ENCODE peak calls at places on chromosome 6, in four cellular contexts. J is H1, X is A549, O is HepG2. M is an unnamed sample.

GRCh38 chr6:166449641-166450040 is 66.9 kb upstream of the MPC1 start:
- DNase-seq in X (no peak), O (no peak), J (no peak), M (no peak)

GRCh38 chr6:118875672-118876071 is 18.3 kb upstream of the ASF1A start:
- DNase-seq in O (no peak), J (no peak), X (no peak), M (no peak)

GRCh38 chr6:81938014-81938761 is 185.7 kb upstream of the TENT5A start:
- DNase-seq in X (peak; percentile 6), J (no peak), O (peak; percentile 93), M (peak; percentile 66)

GRCh38 chr6:93366506-93366905 is 52.9 kb downstream of the EPHA7 start:
- DNase-seq in O (no peak), X (no peak), J (no peak), M (no peak)

GRCh38 chr6:13710552-13711383 is 867 bp downstream of the RANBP9 start:
- DNase-seq in O (peak; percentile 67), J (peak; percentile 72), X (no peak), M (peak; percentile 74)

GRCh38 chr6:3748208-3748701 is 3.3 kb downstream of the PXDC1 start:
- DNase-seq in O (peak; percentile 85), J (peak; percentile 81), X (peak; percentile 86), M (peak; percentile 80)

GRCh38 chr6:28218312-28219248 is 6.5 kb upstream of the ZSCAN9 start:
- DNase-seq in J (peak; percentile 72), X (peak; percentile 46), O (peak; percentile 70), M (peak; percentile 92)

GRCh38 chr6:116326392-116326717 is 44.4 kb upstream of the DSE start:
- DNase-seq in J (no peak), X (no peak), O (no peak), M (no peak)

GRCh38 chr6:33837971-33838665 is 34.3 kb upstream of the MLN start:
- DNase-seq in O (no peak), J (no peak), X (no peak), M (no peak)

GRCh38 chr6:62672989-62673388 is 387.0 kb upstream of the KHDRBS2 start:
- DNase-seq in O (no peak), J (no peak), X (no peak), M (no peak)

GRCh38 chr6:106046116-106046853 is 39.9 kb upstream of the PRDM1 start:
- DNase-seq in X (no peak), J (no peak), O (peak; percentile 7), M (peak; percentile 35)

GRCh38 chr6:16106991-16107787 is 21.7 kb upstream of the MYLIP start:
- DNase-seq in J (no peak), O (no peak), X (no peak), M (no peak)

GRCh38 chr6:42928748-42929087 is 562 bp upstream of the CNPY3 start:
- DNase-seq in J (no peak), X (peak; percentile 17), O (no peak), M (no peak)

GRCh38 chr6:117425431-117426153 is at the start of gene ROS1:
- DNase-seq in X (no peak), O (no peak), J (no peak), M (no peak)

GRCh38 chr6:48505621-48506020 is 394.6 kb upstream of the PTCHD4 start:
- DNase-seq in J (no peak), O (no peak), X (no peak), M (no peak)

GRCh38 chr6:115643762-115644161 is 416.9 kb downstream of the FRK start:
- DNase-seq in O (peak; percentile 35), J (no peak), X (no peak), M (no peak)

GRCh38 chr6:65566117-65566516 is 140.9 kb downstream of the EYS start:
- DNase-seq in O (peak; percentile 14), X (no peak), J (no peak), M (no peak)

GRCh38 chr6:101444717-101445116 is 51.2 kb downstream of the GRIK2 start:
- DNase-seq in J (no peak), X (no peak), O (no peak), M (no peak)

GRCh38 chr6:19032486-19033295 is 645.5 kb downstream of the RNF144B start:
- DNase-seq in X (no peak), J (no peak), O (no peak), M (no peak)
- TF ChIP-seq RNF2 in X (no peak), J (no peak), O (no peak), M (no peak)

DNA sequence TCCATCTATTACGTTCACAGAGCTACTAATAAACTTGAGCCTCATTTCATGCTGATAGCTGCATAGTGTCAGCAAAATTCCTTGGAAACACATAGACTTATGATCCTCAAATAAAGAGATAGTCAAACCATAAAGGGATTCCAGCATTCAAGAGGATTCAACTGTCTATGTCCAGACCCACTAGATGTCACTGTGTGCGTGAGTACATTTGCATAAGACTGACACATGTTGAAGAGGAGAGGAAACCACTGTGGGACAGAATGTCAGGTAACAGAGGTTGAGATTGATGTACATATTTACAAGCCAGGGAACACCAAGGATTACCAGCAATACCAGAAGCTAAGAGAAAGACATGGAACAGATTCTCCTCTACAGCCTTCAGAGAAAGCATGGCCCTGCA is 266.5 kb downstream of the COL12A1 start:
- DNase-seq in X (no peak), O (no peak), J (no peak), M (no peak)
- TF ChIP-seq KDM1A in X (no peak), O (no peak), J (no peak), M (no peak)

DNA sequence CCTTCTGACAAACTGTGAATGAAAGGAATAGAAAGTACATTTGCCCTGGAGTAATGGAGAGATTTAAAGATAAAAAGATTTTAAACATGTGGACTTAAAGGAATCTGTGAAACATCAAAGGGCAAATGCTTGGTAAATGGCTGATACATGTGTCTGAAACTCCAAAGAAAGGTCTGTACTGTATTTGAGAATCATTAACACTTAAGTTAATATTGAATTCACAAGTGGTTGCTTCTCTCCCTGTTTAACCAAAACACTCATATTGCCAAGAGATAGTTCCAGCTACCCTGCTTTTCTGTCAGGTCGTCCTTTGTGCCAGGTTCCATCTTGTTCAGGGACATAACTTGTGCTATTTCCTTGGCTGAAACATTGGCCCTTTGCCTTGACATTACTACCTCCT is 171.3 kb upstream of the HS3ST5 start:
- DNase-seq in O (peak; percentile 15), J (no peak), X (no peak), M (no peak)
- TF ChIP-seq RNF2 in O (no peak), J (no peak), X (no peak), M (no peak)

DNA sequence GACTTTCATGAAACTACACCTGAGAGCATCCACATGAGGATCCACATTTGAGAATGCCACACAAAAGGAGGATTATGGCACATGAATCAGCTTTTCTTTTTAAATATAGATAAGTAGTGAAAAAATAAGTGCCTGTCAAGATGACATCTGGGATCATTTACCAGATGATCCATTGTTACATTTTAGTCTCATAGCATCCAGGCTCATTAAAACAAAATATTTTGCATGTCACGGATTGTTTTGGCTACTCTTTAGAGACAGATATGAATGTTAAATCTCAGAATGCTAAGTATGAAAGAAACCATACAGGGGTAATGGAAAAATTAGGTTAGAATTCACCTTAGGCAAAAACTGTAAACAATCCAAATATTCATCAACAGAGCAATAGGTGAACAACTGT is 66.7 kb downstream of the MYO6 start:
- DNase-seq in O (no peak), J (no peak), X (no peak), M (no peak)
- TF ChIP-seq KDM1A in O (no peak), J (no peak), X (no peak), M (no peak)

GRCh38 chr6:743320-744096 is 50.6 kb upstream of the EXOC2 start:
- DNase-seq in J (no peak), X (no peak), O (no peak), M (no peak)

GRCh38 chr6:747921-748320 is 55.0 kb upstream of the EXOC2 start:
- DNase-seq in X (no peak), O (no peak), J (no peak), M (no peak)

GRCh38 chr6:747006-747405 is 54.1 kb upstream of the EXOC2 start:
- DNase-seq in J (no peak), X (no peak), O (no peak), M (no peak)

GRCh38 chr6:741410-742339 is 48.7 kb upstream of the EXOC2 start:
- DNase-seq in J (no peak), X (no peak), O (no peak), M (no peak)

GRCh38 chr6:744954-745353 is 52.0 kb upstream of the EXOC2 start:
- DNase-seq in O (no peak), X (no peak), J (no peak), M (no peak)
- TF ChIP-seq RNF2 in O (no peak), X (no peak), J (no peak), M (no peak)

DNA sequence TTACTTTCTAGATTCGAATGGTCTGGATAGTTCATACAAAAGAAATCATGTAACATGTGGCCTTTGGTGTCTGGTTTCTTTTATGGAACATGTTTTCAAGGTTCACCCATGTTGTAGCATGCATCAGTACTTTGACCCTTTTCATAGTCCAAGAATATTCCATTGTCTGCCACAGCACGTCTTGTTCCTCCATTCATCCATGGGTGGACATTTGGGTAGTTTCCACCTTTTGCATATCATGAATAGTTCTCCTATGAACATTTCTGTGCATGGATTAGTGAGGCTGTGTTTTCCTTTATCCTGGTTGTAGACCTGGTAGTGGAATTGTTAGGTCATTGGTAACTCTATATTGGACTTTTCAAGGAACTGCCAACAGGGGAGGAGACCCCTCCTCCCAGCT is 31.7 kb downstream of the GSTA3 start:
- DNase-seq in J (no peak), X (no peak), O (no peak), M (no peak)
- TF ChIP-seq KDM1A in J (no peak), X (no peak), O (no peak), M (no peak)

DNA sequence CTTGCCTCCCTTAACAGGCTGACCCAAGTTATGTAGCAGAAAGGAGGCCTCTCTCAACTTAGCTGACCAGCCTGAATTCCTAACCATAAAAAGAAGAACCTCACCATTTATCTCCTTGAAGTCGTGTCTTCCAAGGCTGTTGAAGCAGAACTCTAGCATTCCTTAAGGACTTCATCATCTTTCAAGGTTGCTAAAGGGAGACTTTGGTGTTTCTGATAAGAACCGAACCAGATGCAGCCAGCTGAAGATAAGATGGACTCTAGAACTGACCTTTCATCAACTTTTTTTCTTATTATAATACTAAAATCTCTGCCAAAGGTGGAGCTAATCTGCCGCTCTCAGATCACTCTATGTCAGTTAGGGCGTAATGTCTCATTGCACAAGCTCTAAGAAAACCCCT is 571.7 kb upstream of the SLC35B3 start:
- DNase-seq in X (no peak), J (no peak), O (no peak), M (no peak)
- TF ChIP-seq RNF2 in X (no peak), J (no peak), O (no peak), M (no peak)

GRCh38 chr6:157045831-157046454 is 268.8 kb downstream of the ARID1B start:
- DNase-seq in X (peak; percentile 31), O (peak; percentile 29), J (no peak), M (peak; percentile 35)
- TF ChIP-seq KDM1A in X (no peak), O (no peak), J (no peak), M (no peak)

DNA sequence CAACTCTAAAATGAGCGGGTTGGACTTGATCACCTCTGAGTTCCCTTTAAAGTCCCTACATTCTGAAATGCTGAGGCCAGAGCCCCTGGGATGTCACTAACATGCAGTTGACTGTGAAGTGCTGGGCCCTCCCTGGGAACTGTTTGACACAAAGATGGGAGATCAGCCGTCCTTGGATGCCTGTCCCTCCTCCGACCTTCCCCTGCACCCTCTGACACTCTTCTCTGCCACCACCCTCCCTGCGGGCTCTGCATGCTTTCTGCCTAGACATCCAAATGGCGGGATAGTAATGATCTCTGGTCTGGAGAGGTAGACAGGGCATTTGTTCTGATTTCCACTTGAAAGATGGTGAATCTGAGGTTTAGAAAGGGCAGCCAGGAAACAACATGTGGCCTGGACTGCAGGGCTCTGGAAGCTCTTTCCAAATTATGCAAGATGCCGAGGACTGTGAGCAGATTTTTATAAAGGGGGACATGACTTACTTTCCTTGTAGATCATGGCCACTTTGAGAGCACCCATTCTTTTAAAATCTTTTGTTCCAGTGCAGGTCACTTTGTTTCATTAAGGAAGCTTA is 113.2 kb downstream of the ZDHHC14 start:
- DNase-seq in X (no peak), O (no peak), J (no peak), M (no peak)
- TF ChIP-seq RNF2 in X (no peak), O (no peak), J (no peak), M (no peak)